ENCODE peak calls at places on chromosomes 13 and 19, in nine cellular contexts. Z is left ventricle myocardium inferior; D is cardiac muscle cell; B is fibroblast of mammary gland; T is HCT116; E is stomach; O is neural progenitor cell; H is CD8-positive, alpha-beta T cell; Q is uterus. X is an unnamed sample.

GRCh38 chr19:30231408-30232318 is 140.5 kb upstream of the ZNF536 start:
- DNase-seq in Z (no peak), D (no peak), B (no peak), T (no peak), E (no peak), O (no peak), H (no peak), Q (no peak), X (no peak)

GRCh38 chr19:7596191-7596937 is 701 bp downstream of the CAMSAP3 start:
- DNase-seq in Z (no peak), D (no peak), B (no peak), T (no peak), E (no peak), O (peak), H (no peak), Q (no peak), X (no peak)

GRCh38 chr13:38045278-38046048 is 175.9 kb upstream of the TRPC4 start:
- DNase-seq in Z (no peak), D (peak), B (peak), T (no peak), E (no peak), O (peak), H (no peak), Q (no peak), X (no peak)

GRCh38 chr13:112898786-112899617 is 70.0 kb upstream of the MCF2L start:
- DNase-seq in Z (peak), D (no peak), B (no peak), T (no peak), E (no peak), O (no peak), H (no peak), Q (no peak), X (no peak)

GRCh38 chr13:28854657-28855056 is 34.5 kb downstream of the MTUS2 start:
- DNase-seq in Z (no peak), D (no peak), B (no peak), T (no peak), E (no peak), O (peak), H (no peak), Q (no peak), X (no peak)

GRCh38 chr13:25095862-25096453 is at the start of gene PABPC3:
- DNase-seq in Z (no peak), D (no peak), B (no peak), T (no peak), E (no peak), O (no peak), H (no peak), Q (no peak), X (no peak)

GRCh38 chr19:51333836-51334460 is 8.0 kb downstream of the VSIG10L start:
- DNase-seq in Z (no peak), D (no peak), B (no peak), T (peak), E (no peak), O (no peak), H (no peak), Q (no peak), X (no peak)

GRCh38 chr13:87052731-87053130 is 618.4 kb upstream of the SLITRK5 start:
- DNase-seq in Z (no peak), D (no peak), B (peak), T (no peak), E (no peak), O (no peak), H (no peak), Q (no peak), X (no peak)

GRCh38 chr13:95955255-95955654 is 97.9 kb downstream of the UGGT2 start:
- DNase-seq in Z (no peak), D (no peak), B (no peak), T (no peak), E (no peak), O (no peak), H (no peak), Q (no peak), X (no peak)

GRCh38 chr19:1076951-1077350 is 10.0 kb downstream of the ARHGAP45 start:
- DNase-seq in Z (peak), D (no peak), B (no peak), T (no peak), E (peak), O (no peak), H (peak), Q (no peak), X (peak)

GRCh38 chr19:48501446-48501960 is 10.1 kb downstream of the LMTK3 start:
- DNase-seq in Z (no peak), D (no peak), B (no peak), T (no peak), E (peak), O (peak), H (peak), Q (no peak), X (peak)

GRCh38 chr19:2249880-2250764 is 999 bp downstream of the AMH start:
- DNase-seq in Z (no peak), D (no peak), B (no peak), T (no peak), E (no peak), O (no peak), H (no peak), Q (no peak), X (no peak)

GRCh38 chr13:75547917-75548316 is 1.7 kb upstream of the UCHL3 start:
- DNase-seq in Z (no peak), D (no peak), B (no peak), T (no peak), E (no peak), O (no peak), H (no peak), Q (no peak), X (no peak)

GRCh38 chr13:49303533-49304252 is 56.0 kb downstream of the CDADC1 start:
- DNase-seq in Z (no peak), D (no peak), B (no peak), T (no peak), E (peak), O (no peak), H (no peak), Q (no peak), X (no peak)

GRCh38 chr19:50461066-50461875 is 15.0 kb upstream of the EMC10 start:
- DNase-seq in Z (peak), D (peak), B (peak), T (peak), E (peak), O (peak), H (peak), Q (peak), X (peak)

GRCh38 chr13:98415326-98416070 is 161.4 kb downstream of the STK24 start:
- DNase-seq in Z (no peak), D (no peak), B (no peak), T (no peak), E (no peak), O (no peak), H (no peak), Q (no peak), X (no peak)

DNA sequence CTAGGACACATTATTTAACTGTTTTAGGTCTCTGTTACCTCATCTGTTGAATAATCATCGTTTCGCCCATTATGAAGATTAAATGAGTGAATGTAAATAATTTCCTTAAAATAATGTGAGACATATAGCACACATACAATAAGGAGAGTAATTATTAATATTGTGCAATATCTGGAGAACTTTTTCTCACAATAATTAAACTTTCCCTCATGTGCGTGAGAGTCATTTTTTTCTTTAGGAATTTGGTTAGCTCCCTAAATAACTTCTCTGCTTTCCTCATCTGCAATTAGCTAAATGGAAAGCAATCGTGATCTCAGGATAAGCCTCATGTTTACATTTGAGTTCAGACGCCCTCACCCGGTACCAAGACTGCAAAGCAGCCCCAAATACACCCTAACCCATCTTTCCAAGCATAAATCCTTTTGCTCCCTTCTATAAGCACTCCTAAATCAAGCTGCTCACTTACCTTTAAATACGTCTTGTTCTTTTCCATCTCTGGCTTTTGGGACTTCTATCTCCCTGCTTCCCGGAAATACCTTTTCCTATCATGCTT is 78.8 kb downstream of the MZT1 start:
- DNase-seq in Z (no peak), D (peak), B (no peak), T (peak), E (no peak), O (peak), H (no peak), Q (no peak), X (no peak)
- TF ChIP-seq CTCF in Z (no peak), D (peak), B (no peak), T (peak), E (no peak), O (peak), H (no peak), Q (no peak), X (peak)

DNA sequence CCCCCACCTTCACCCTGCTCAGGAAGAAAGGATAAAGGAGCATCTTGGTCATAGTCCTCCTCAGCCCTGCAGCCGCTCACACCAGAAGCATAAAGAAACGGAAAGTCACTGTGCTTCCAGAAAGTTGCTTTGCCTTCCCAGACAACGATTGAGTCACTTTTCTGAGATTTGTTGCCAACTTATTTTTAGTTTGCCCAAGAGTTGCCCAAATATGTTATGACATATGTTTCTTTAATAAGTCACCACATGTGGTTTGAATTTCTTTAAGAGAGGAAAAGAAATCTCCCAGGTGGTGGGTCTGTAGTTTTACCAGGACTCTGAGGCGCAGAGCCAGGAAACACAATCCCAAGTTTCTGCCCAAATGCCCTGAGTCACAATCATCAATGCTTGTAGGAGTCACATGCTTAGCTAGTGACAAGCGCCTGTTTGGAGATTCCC is 63.4 kb upstream of the LRCH1 start:
- DNase-seq in Z (no peak), D (no peak), B (peak), T (no peak), E (no peak), O (peak), H (no peak), Q (no peak), X (no peak)
- H3K4me3 ChIP-seq in Z (no peak), D (no peak), B (no peak), T (no peak), E (no peak), O (no peak), H (no peak), Q (no peak), X (no peak)

GRCh38 chr13:85864963-85865530 is 65.8 kb upstream of the SLITRK6 start:
- DNase-seq in Z (no peak), D (peak), B (peak), T (peak), E (no peak), O (peak), H (no peak), Q (no peak), X (no peak)
- TF ChIP-seq CTCF in Z (no peak), D (no peak), B (peak), T (peak), E (no peak), O (peak), H (no peak), Q (no peak), X (no peak)

DNA sequence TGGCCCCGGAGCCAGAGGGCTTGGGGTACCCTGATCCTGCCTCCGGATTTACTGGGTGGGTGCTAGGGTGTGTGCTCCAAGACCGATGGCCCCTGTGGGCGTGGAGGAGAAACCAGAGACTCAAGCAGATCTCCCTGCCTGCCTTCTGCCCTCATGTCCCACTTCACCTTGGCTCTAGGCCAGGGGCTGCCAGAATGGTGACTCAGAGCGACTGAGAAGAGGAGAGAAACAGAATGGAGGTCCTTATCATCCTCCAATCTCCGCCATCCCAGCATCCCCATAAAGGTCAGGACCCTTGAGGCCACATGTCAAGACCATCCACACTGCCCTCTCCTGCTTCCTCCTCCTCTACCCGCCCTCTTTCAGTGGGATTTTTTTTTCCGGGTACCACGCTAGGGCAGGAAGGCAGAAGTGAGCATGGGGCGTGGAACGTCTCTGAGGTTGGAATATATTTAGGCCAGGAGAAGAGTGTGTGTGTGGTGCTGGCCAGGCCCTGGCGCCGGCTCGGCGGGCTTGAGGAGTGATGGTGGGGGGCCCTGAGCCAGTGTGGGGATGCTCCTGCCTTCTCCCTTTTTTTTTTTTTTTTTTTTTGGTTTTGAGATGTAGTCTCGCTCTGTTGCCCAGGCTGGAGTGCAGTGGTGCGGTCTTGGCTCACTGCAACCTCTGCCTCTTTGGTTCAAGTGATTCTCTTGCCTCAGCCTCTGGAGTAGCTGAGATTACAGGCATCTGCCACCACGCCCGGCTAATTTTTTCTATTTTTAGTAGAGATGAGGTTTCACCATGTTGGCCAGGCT is 22.3 kb downstream of the IER2 start:
- DNase-seq in Z (peak), D (peak), B (peak), T (no peak), E (peak), O (no peak), H (peak), Q (peak), X (no peak)
- H3K4me3 ChIP-seq in Z (no peak), D (no peak), B (no peak), T (peak), E (no peak), O (no peak), H (peak), Q (no peak), X (no peak)